ENCODE peak calls at places on chromosome 1, in eight cellular contexts. U is GM03348; E is head of caudate nucleus; P is IMR-90; S is stimulated activated CD8-positive, alpha-beta memory T cell treated with anti-CD3 and anti-CD28 coated beads, Interleukin-15, amount 100 ng/mL, for 4 hours; J is HFFc6; Q is activated CD4-positive, alpha-beta T cell treated with anti-CD3 and anti-CD28 coated beads for 24 hours; O is adrenal gland. G is an unnamed sample.
A peak's percentile ranks its signal among the peaks of the same experiment; 100 is the strongest.

GRCh38 chr1:110588991-110589390 is 17.2 kb downstream of the KCNA2 start:
- DNase-seq in Q (no peak), P (no peak), O (peak; percentile 39), S (no peak), J (no peak), U (no peak), E (peak; percentile 31), G (no peak)

GRCh38 chr1:15231714-15232201 is 15.3 kb upstream of the FHAD1 start:
- DNase-seq in P (no peak), Q (peak; percentile 13), S (no peak), E (no peak), J (no peak), O (no peak), U (no peak), G (no peak)

GRCh38 chr1:226938903-226939438 is 1.1 kb upstream of the COQ8A start:
- DNase-seq in Q (no peak), S (no peak), O (no peak), E (no peak), P (peak; percentile 55), J (peak; percentile 30), U (peak; percentile 30), G (no peak)

GRCh38 chr1:39380036-39380435 is 111.4 kb upstream of the BMP8A start:
- DNase-seq in P (no peak), U (no peak), J (no peak), O (no peak), S (no peak), E (no peak), Q (no peak), G (no peak)

GRCh38 chr1:91791691-91792392 is 94.1 kb downstream of the TGFBR3 start:
- DNase-seq in O (no peak), U (no peak), S (no peak), E (no peak), J (no peak), P (no peak), Q (no peak), G (no peak)

GRCh38 chr1:181170194-181170593 is 81.7 kb downstream of the IER5 start:
- DNase-seq in Q (no peak), U (no peak), E (no peak), J (no peak), S (no peak), P (no peak), O (no peak), G (no peak)

GRCh38 chr1:36864182-36865079 is 169.9 kb downstream of the GRIK3 start:
- DNase-seq in Q (no peak), P (no peak), U (no peak), O (no peak), E (peak; percentile 77), S (no peak), J (no peak), G (peak; percentile 29)

GRCh38 chr1:188706742-188707141 is 1770.9 kb downstream of the BRINP3 start:
- DNase-seq in E (no peak), S (no peak), P (peak; percentile 89), O (no peak), Q (no peak), U (no peak), J (peak; percentile 27), G (no peak)

GRCh38 chr1:167263784-167264464 is 43.2 kb downstream of the POU2F1 start:
- DNase-seq in J (no peak), Q (no peak), U (no peak), S (no peak), P (no peak), O (no peak), E (no peak), G (no peak)

GRCh38 chr1:152954436-152954835 is 7.4 kb downstream of the SPRR5 start:
- DNase-seq in U (no peak), Q (no peak), S (no peak), J (no peak), O (no peak), E (no peak), P (no peak), G (no peak)

GRCh38 chr1:11179125-11179524 is 10.0 kb upstream of the ANGPTL7 start:
- DNase-seq in Q (no peak), O (no peak), P (no peak), J (no peak), E (no peak), S (no peak), U (no peak), G (no peak)

GRCh38 chr1:71621785-71622184 is 541.0 kb upstream of the ZRANB2 start:
- DNase-seq in P (peak; percentile 90), E (no peak), J (peak; percentile 54), S (no peak), U (peak; percentile 14), Q (no peak), O (no peak), G (no peak)

GRCh38 chr1:110155878-110156522 is 5.7 kb downstream of the SLC6A17 start:
- DNase-seq in Q (peak; percentile 3), P (peak; percentile 63), E (no peak), O (no peak), S (no peak), J (peak; percentile 27), U (peak; percentile 87), G (no peak)

GRCh38 chr1:225817611-225818061 is 7.7 kb downstream of the EPHX1 start:
- DNase-seq in U (peak; percentile 87), P (peak; percentile 88), Q (no peak), J (peak; percentile 84), O (peak; percentile 96), S (no peak), E (peak; percentile 93), G (peak; percentile 89)

GRCh38 chr1:198669023-198669698 is 30.3 kb downstream of the PTPRC start:
- DNase-seq in E (no peak), O (no peak), P (peak; percentile 95), U (peak; percentile 73), S (no peak), Q (no peak), J (peak; percentile 97), G (no peak)

GRCh38 chr1:48190893-48191292 is 31.6 kb upstream of the SLC5A9 start:
- DNase-seq in U (no peak), J (no peak), S (no peak), E (no peak), Q (no peak), O (no peak), P (no peak), G (no peak)

GRCh38 chr1:37423810-37424209 is 50.6 kb upstream of the ZC3H12A start:
- DNase-seq in Q (no peak), J (no peak), P (no peak), E (no peak), S (no peak), U (no peak), O (no peak), G (no peak)

GRCh38 chr1:87786861-87787548 is 458.3 kb downstream of the LMO4 start:
- DNase-seq in U (no peak), O (no peak), Q (no peak), S (no peak), J (no peak), P (no peak), E (no peak), G (no peak)

GRCh38 chr1:235866207-235866912 is at the start of gene LYST:
- DNase-seq in O (peak; percentile 79), U (peak; percentile 51), P (peak; percentile 52), J (peak; percentile 62), Q (no peak), S (no peak), E (peak; percentile 68), G (peak; percentile 57)

GRCh38 chr1:44049839-44050238 is 18.6 kb upstream of the SLC6A9 start:
- DNase-seq in E (no peak), O (peak; percentile 40), Q (no peak), J (peak; percentile 94), U (peak; percentile 81), S (no peak), P (peak; percentile 97), G (no peak)

GRCh38 chr1:24294228-24294672 is 24.9 kb upstream of the GRHL3 start:
- DNase-seq in S (no peak), P (peak; percentile 98), U (peak; percentile 89), E (no peak), O (peak; percentile 64), J (peak; percentile 98), Q (no peak), G (no peak)

GRCh38 chr1:223847781-223848345 is 2.1 kb upstream of the TP53BP2 start:
- DNase-seq in J (no peak), S (no peak), P (no peak), E (no peak), Q (no peak), U (no peak), O (no peak), G (no peak)

GRCh38 chr1:218030846-218031245 is 254.2 kb upstream of the RRP15 start:
- DNase-seq in S (no peak), U (no peak), J (no peak), Q (no peak), P (no peak), O (no peak), E (no peak), G (no peak)

GRCh38 chr1:3915551-3916121 is 15.6 kb upstream of the C1orf174 start:
- DNase-seq in S (no peak), J (no peak), P (no peak), O (no peak), E (no peak), U (no peak), Q (no peak), G (no peak)

GRCh38 chr1:59487335-59488031 is 190.6 kb downstream of the FGGY start:
- DNase-seq in E (no peak), P (peak; percentile 34), Q (no peak), S (no peak), O (no peak), U (peak; percentile 47), J (peak; percentile 74), G (no peak)

GRCh38 chr1:165355977-165356811 is at the start of gene LMX1A:
- DNase-seq in O (no peak), P (no peak), E (no peak), J (no peak), U (peak; percentile 62), Q (no peak), S (no peak), G (no peak)

GRCh38 chr1:230861970-230862595 is 6.2 kb downstream of the C1orf198 start:
- DNase-seq in Q (no peak), S (no peak), J (peak; percentile 75), E (no peak), U (no peak), O (peak; percentile 59), P (peak; percentile 89), G (no peak)

GRCh38 chr1:53326598-53327182 is 1.2 kb downstream of the LRP8 start:
- DNase-seq in E (no peak), Q (no peak), P (no peak), O (no peak), U (peak; percentile 40), S (no peak), J (no peak), G (no peak)

GRCh38 chr1:117120774-117121588 is 568 bp downstream of the TRIM45 start:
- DNase-seq in Q (peak; percentile 5), U (peak; percentile 68), O (peak; percentile 53), J (peak; percentile 34), P (peak; percentile 57), E (no peak), S (no peak), G (no peak)

GRCh38 chr1:194056169-194056568 is 869.8 kb upstream of the B3GALT2 start:
- DNase-seq in Q (no peak), S (no peak), P (no peak), O (no peak), E (no peak), J (no peak), U (no peak), G (no peak)

GRCh38 chr1:59020151-59020997 is 236.5 kb upstream of the JUN start:
- DNase-seq in Q (no peak), P (peak; percentile 86), E (no peak), S (peak; percentile 15), U (peak; percentile 72), O (peak; percentile 85), J (peak; percentile 48), G (peak; percentile 36)